ENCODE peak calls at places on chromosome 1, in five cellular contexts. L, U, X, S and F are unnamed samples.

GRCh38 chr1:212529211-212529731 is 79.3 kb upstream of the ATF3 start:
- DNase-seq in S (no peak), X (no peak), U (no peak), L (no peak), F (no peak)

GRCh38 chr1:20361401-20361800 is 70.7 kb downstream of the VWA5B1 start:
- DNase-seq in X (no peak), S (no peak), U (no peak), L (no peak), F (no peak)

GRCh38 chr1:98792123-98792522 is 130.6 kb downstream of the SNX7 start:
- DNase-seq in L (no peak), X (no peak), S (no peak), U (no peak), F (no peak)

GRCh38 chr1:226827968-226828513 is 42.4 kb upstream of the PSEN2 start:
- DNase-seq in L (peak; percentile 93), U (peak; percentile 96), X (peak; percentile 93), S (peak; percentile 97), F (peak; percentile 78)

GRCh38 chr1:190413142-190413541 is 64.5 kb downstream of the BRINP3 start:
- DNase-seq in S (no peak), U (no peak), L (no peak), X (no peak), F (no peak)

GRCh38 chr1:206551985-206552325 is 44.6 kb downstream of the RASSF5 start:
- DNase-seq in U (no peak), L (no peak), X (no peak), S (no peak), F (no peak)

GRCh38 chr1:211683396-211684297 is 8.2 kb upstream of the NEK2 start:
- DNase-seq in L (no peak), X (no peak), S (no peak), U (no peak), F (no peak)

GRCh38 chr1:80248886-80249285 is 1242.4 kb upstream of the ADGRL4 start:
- DNase-seq in U (no peak), S (no peak), X (no peak), L (no peak), F (no peak)

GRCh38 chr1:145778146-145778540 is 45.8 kb downstream of the RNF115 start:
- DNase-seq in S (no peak), X (no peak), U (no peak), L (no peak), F (no peak)

GRCh38 chr1:173532237-173532636 is 55.1 kb downstream of the PRDX6 start:
- DNase-seq in L (no peak), U (no peak), X (no peak), S (no peak), F (no peak)

GRCh38 chr1:57949168-57949567 is 525.3 kb upstream of the DAB1 start:
- DNase-seq in S (no peak), U (no peak), L (no peak), X (no peak), F (no peak)

GRCh38 chr1:111030590-111030989 is 66.9 kb upstream of the LRIF1 start:
- DNase-seq in L (peak; percentile 7), X (no peak), S (no peak), U (peak; percentile 58), F (peak; percentile 26)

GRCh38 chr1:181541947-181542346 is 58.6 kb downstream of the CACNA1E start:
- DNase-seq in U (no peak), X (no peak), L (no peak), S (no peak), F (no peak)

GRCh38 chr1:156122519-156123355 is 8.2 kb downstream of the LMNA start:
- DNase-seq in L (peak; percentile 50), X (peak; percentile 82), S (peak; percentile 92), U (peak; percentile 84), F (no peak)

GRCh38 chr1:71351438-71351837 is 270.6 kb upstream of the ZRANB2 start:
- DNase-seq in S (no peak), X (no peak), L (no peak), U (no peak), F (no peak)

GRCh38 chr1:82392513-82392912 is 591.8 kb downstream of the ADGRL2 start:
- DNase-seq in X (no peak), L (no peak), U (no peak), S (no peak), F (no peak)

GRCh38 chr1:21511579-21512522 is 2.6 kb downstream of the ALPL start:
- DNase-seq in S (no peak), L (peak; percentile 66), U (peak; percentile 44), X (no peak), F (peak; percentile 77)

GRCh38 chr1:110557481-110557880 is 38.5 kb upstream of the KCNA10 start:
- DNase-seq in X (no peak), S (no peak), U (no peak), L (no peak), F (no peak)

GRCh38 chr1:238642231-238642630 is 744.1 kb upstream of the CHRM3 start:
- DNase-seq in S (no peak), U (no peak), X (no peak), L (no peak), F (no peak)

GRCh38 chr1:205074084-205074483 is 10.2 kb downstream of the TMEM81 start:
- DNase-seq in X (no peak), S (no peak), L (no peak), U (no peak), F (peak; percentile 44)

GRCh38 chr1:245614476-245614875 is 459.7 kb downstream of the KIF26B start:
- DNase-seq in U (no peak), X (no peak), L (no peak), S (no peak), F (no peak)

GRCh38 chr1:19484793-19485361 is 462 bp downstream of the CAPZB start:
- DNase-seq in S (no peak), X (no peak), L (no peak), U (no peak), F (no peak)

GRCh38 chr1:183087001-183087400 is 63.8 kb downstream of the LAMC1 start:
- DNase-seq in X (no peak), S (no peak), L (no peak), U (no peak), F (no peak)

GRCh38 chr1:211066781-211067384 is 67.1 kb downstream of the KCNH1 start:
- DNase-seq in U (no peak), L (no peak), S (no peak), X (no peak), F (no peak)

GRCh38 chr1:1178794-1179331 is 5.2 kb downstream of the TTLL10 start:
- DNase-seq in S (no peak), L (no peak), X (no peak), U (no peak), F (no peak)

GRCh38 chr1:210736681-210737080 is 397.3 kb downstream of the KCNH1 start:
- DNase-seq in S (no peak), U (no peak), L (no peak), X (no peak), F (no peak)

GRCh38 chr1:49728377-49728776 is 295.4 kb downstream of the AGBL4 start:
- DNase-seq in L (no peak), U (no peak), S (no peak), X (no peak), F (no peak)

GRCh38 chr1:54110991-54111390 is 41.8 kb downstream of the CDCP2 start:
- DNase-seq in S (no peak), L (no peak), U (no peak), X (no peak), F (no peak)

DNA sequence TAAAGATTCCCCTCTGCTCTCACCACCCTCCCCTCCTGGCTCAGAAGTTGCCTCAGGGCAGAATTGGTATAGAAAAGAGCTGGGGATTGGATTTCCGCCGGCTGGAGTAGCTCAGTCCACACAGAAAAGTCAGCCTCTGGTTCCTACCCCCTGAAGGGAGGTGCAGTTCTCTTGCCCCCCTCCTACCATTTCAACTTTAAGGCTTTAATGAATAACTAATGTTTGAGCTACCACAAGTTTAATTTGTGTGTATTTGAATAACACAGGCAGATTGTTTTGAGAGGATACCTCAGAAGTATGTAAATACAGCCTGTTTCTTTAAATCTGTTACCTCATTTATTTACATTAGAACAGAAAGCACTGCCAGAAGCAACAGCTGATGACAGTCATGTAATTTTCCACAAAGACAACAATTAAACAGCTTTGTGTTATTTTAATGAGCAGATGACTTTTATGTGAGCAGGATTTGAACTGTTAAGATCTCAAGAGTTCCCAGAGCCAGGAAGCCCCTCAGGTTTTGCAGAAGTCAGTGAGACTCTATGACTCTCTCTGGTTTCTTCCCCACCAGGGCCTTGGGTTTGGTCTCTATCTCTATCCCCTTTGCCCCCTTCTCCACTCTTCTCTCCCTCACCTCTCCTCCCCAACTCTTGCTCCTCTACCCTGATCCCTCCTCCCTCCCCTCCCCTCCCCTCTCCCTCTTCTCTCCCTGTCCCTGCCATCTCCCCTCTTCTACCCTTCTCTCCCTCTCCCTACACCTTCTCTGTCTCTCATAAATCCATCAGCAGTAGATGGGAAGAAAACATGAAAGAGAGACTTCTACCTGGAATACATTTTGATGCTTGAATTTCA is 26.3 kb downstream of the DUSP10 start:
- DNase-seq in S (no peak), X (no peak), L (peak; percentile 48), U (no peak), F (no peak)
- TF ChIP-seq POLR2A in S (no peak), X (no peak), L (no peak), U (no peak), F (no peak)

GRCh38 chr1:28395181-28395580 is 25.6 kb downstream of the PHACTR4 start:
- DNase-seq in L (no peak), X (no peak), U (no peak), S (no peak), F (no peak)

GRCh38 chr1:28394136-28394535 is 24.6 kb downstream of the PHACTR4 start:
- DNase-seq in L (no peak), S (no peak), X (no peak), U (no peak), F (no peak)

DNA sequence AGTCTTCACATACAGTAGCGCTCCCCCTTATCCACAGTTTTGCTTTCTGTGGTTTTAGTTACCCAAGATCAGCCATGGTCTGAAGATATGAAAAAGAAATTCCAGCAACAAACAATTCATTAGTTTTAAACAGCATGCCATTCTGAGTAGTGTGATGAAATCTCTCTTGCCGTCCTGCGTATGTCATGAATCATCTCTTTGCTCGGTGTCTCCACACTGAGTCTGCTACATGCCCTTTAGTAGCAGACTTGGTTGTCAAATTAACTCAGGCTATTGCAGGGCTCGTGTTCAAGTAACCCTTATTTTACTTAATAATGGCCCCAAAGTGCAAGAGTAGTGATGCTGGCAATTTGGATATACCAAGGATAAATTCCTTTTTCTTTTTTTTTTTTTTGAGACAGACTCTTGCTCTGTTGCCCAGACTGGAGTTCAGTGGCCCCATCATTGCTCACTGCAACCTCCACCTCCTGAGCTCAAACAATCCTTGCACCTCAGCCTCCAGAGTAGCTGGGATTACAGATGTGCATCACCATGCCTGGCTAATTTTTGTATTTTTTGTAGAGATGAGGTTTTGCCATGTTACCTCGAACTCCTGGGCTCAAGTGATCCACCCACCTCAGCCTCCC is 22.6 kb downstream of the PHACTR4 start:
- DNase-seq in U (no peak), S (no peak), X (no peak), L (no peak), F (no peak)
- TF ChIP-seq CTCF in U (no peak), S (no peak), X (no peak), L (no peak), F (no peak)

DNA sequence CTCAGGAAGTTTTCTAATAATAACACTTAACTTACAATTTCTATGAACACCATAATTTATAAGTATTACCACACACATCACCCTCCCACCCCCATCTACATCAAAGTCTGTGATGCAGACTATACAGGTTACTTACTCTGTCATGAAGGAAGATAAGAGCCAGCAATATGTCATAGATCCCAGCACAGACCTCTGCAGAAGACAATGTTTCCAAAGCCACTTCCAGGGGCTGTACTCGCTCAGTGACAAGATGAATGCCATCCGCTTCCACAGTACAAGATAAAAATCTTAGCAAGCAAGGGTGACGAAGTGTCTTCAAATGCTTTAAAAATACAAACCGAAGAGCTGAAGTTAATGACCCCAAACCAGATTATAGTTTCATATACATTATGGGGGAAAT is 15.2 kb downstream of the SCYL3 start:
- DNase-seq in S (no peak), X (no peak), L (no peak), U (no peak), F (no peak)
- TF ChIP-seq POLR2A in S (no peak), X (no peak), L (no peak), U (no peak), F (no peak)

GRCh38 chr1:248047008-248047407 is 372 bp downstream of the OR2L3 start:
- DNase-seq in S (no peak), U (no peak), X (no peak), L (no peak), F (no peak)
- TF ChIP-seq CTCF in S (no peak), U (no peak), X (no peak), L (no peak), F (no peak)